ENCODE peak calls at places on chromosomes 12 and 14, in five cellular contexts. I is neural progenitor cell, U is OCI-LY7, A is fibroblast of lung, B is A549. Y is an unnamed sample.
A peak's percentile ranks its signal among the peaks of the same experiment; 100 is the strongest.

GRCh38 chr14:51517116-51517515 is 134.6 kb upstream of the FRMD6 start:
- DNase-seq in I (no peak), U (no peak), A (no peak), B (no peak), Y (no peak)

GRCh38 chr14:75334191-75335051 is 55.8 kb downstream of the FOS start:
- DNase-seq in I (no peak), U (no peak), A (no peak), B (no peak), Y (no peak)

GRCh38 chr12:74985986-74986319 is 223.7 kb downstream of the KCNC2 start:
- DNase-seq in I (no peak), U (no peak), A (no peak), B (no peak), Y (no peak)

GRCh38 chr12:42583017-42583416 is 6.5 kb downstream of the PRICKLE1 start:
- DNase-seq in I (no peak), U (no peak), A (no peak), B (no peak), Y (no peak)

GRCh38 chr12:78887008-78887407 is 22.4 kb downstream of the SYT1 start:
- DNase-seq in I (no peak), U (no peak), A (peak; percentile 92), B (peak; percentile 87), Y (peak; percentile 5)

GRCh38 chr12:62701492-62701891 is 233.5 kb downstream of the PPM1H start:
- DNase-seq in I (no peak), U (no peak), A (no peak), B (no peak), Y (no peak)

GRCh38 chr12:130646690-130647089 is 69.4 kb downstream of the RIMBP2 start:
- DNase-seq in I (no peak), U (no peak), A (no peak), B (no peak), Y (no peak)

GRCh38 chr14:24310666-24311604 is at the start of gene LTB4R:
- DNase-seq in I (no peak), U (peak; percentile 70), A (peak; percentile 82), B (no peak), Y (no peak)

GRCh38 chr12:91222746-91223145 is 40.1 kb upstream of the DCN start:
- DNase-seq in I (no peak), U (no peak), A (peak; percentile 82), B (no peak), Y (no peak)

GRCh38 chr12:81866081-81866480 is 106.9 kb upstream of the PPFIA2 start:
- DNase-seq in I (no peak), U (no peak), A (no peak), B (no peak), Y (no peak)

GRCh38 chr14:101134851-101135486 is 231.4 kb upstream of the RTL1 start:
- DNase-seq in I (no peak), U (no peak), A (no peak), B (no peak), Y (no peak)

GRCh38 chr12:6767301-6767591 is 1.1 kb downstream of the PTMS start:
- DNase-seq in I (no peak), U (no peak), A (no peak), B (no peak), Y (no peak)

GRCh38 chr14:102479777-102480176 is 29.8 kb downstream of the ANKRD9 start:
- DNase-seq in I (no peak), U (no peak), A (no peak), B (no peak), Y (no peak)

GRCh38 chr14:103014466-103015319 is 42.7 kb downstream of the CDC42BPB start:
- DNase-seq in I (peak; percentile 70), U (no peak), A (peak; percentile 81), B (no peak), Y (no peak)

GRCh38 chr14:34580381-34580780 is 40.9 kb upstream of the EAPP start:
- DNase-seq in I (no peak), U (no peak), A (no peak), B (no peak), Y (no peak)

GRCh38 chr12:807041-807717 is 54.8 kb downstream of the WNK1 start:
- DNase-seq in I (no peak), U (no peak), A (peak; percentile 18), B (no peak), Y (no peak)
- H3K4me2 ChIP-seq in I (no peak overlapping the region), U (no peak overlapping the region), A (no peak overlapping the region), B (peak overlapping the region; percentile 59), Y (no peak overlapping the region)

DNA sequence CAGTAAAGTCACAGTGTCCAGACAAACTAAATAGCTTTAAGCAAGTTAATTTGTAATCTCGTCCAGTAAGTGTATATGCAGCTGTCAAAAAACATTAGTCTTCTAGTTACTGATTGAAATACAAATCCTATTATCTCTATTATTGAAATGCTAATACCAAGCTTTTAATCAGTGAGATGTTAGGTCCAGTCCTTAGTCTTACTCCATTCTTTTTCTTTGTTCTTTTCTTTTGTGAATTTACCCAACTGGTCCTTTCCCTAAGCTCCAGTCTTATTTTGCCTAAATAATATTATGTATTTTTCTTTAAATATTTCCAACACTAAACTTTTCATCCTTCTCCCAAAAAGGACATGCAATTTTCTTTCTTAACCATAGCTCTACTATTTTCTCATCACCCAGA is 57.2 kb downstream of the TSPAN19 start:
- DNase-seq in I (peak; percentile 11), U (no peak), A (no peak), B (no peak), Y (no peak)
- H3K4me1 ChIP-seq in I (peaks cover 34% of the 10 kb centered on the region), U (no peaks in the 10 kb centered on the region), A (no peaks in the 10 kb centered on the region), B (no peaks in the 10 kb centered on the region), Y (no peaks in the 10 kb centered on the region)

GRCh38 chr12:15650399-15651128 is 138.6 kb downstream of the EPS8 start:
- DNase-seq in I (peak; percentile 20), U (no peak), A (no peak), B (no peak), Y (no peak)
- H3K27ac ChIP-seq in I (peak overlapping the region; percentile 51), U (no peak overlapping the region), A (no peak overlapping the region), B (no peak overlapping the region), Y (no peak overlapping the region)

GRCh38 chr14:53384536-53384935 is 231.4 kb upstream of the DDHD1 start:
- DNase-seq in I (no peak), U (no peak), A (no peak), B (no peak), Y (no peak)

GRCh38 chr14:53386359-53386758 is 233.2 kb upstream of the DDHD1 start:
- DNase-seq in I (no peak), U (no peak), A (no peak), B (no peak), Y (no peak)

GRCh38 chr14:53381879-53382278 is 228.8 kb upstream of the DDHD1 start:
- DNase-seq in I (no peak), U (no peak), A (no peak), B (no peak), Y (no peak)

GRCh38 chr14:53380508-53381225 is 227.5 kb upstream of the DDHD1 start:
- DNase-seq in I (no peak), U (no peak), A (no peak), B (no peak), Y (no peak)

DNA sequence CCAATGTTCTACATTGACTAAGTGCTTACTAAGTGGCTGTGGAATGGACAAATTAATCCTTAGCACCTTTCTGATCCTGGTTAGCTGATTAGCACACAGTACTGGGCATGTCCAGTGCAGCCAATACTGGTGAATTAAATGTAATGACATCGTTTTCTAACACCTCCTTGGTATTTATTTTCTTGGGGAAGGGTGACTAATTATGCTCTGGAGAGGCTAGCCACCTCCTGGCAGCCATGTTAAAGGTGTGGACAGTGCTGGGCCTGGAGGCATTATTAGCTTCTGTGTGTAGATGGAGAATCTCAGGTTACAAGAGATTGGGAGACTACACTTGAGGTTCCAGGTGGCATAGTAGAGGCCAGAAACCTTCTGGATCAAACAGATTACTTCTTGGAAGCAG is 230.9 kb upstream of the DDHD1 start:
- DNase-seq in I (no peak), U (no peak), A (no peak), B (no peak), Y (no peak)
- H3K4me2 ChIP-seq in I (no peak overlapping the region), U (no peak overlapping the region), A (no peak overlapping the region), B (no peak overlapping the region), Y (no peak overlapping the region)

GRCh38 chr14:96265387-96265786 is 9.4 kb downstream of the BDKRB1 start:
- DNase-seq in I (no peak), U (no peak), A (no peak), B (no peak), Y (no peak)
- H3K4me1 ChIP-seq in I (no peaks in the 10 kb centered on the region), U (no peaks in the 10 kb centered on the region), A (peaks cover 29% of the 10 kb centered on the region), B (peaks cover 52% of the 10 kb centered on the region), Y (peaks cover 61% of the 10 kb centered on the region)

DNA sequence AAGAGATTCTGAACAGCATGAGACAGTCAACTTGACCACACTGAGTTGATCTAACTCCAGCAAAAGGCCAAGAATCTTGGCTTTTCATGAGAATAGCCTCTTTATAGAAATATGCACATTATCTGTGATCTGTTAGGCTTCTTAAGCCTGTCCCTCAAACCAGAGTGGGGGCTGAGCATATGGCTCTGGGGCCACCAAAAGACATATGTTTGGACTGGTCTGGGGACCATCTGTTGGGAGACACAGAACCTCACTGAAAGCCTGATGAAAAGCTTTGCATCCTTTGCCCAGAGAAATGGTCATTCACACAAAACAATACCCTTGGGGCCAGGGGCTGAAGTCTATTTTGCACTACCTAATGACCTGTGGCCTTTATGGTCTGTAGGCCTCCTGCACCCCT is 165.3 kb upstream of the PRMT8 start:
- DNase-seq in I (no peak), U (no peak), A (no peak), B (no peak), Y (no peak)
- H3K27ac ChIP-seq in I (no peak overlapping the region), U (no peak overlapping the region), A (no peak overlapping the region), B (no peak overlapping the region), Y (no peak overlapping the region)

DNA sequence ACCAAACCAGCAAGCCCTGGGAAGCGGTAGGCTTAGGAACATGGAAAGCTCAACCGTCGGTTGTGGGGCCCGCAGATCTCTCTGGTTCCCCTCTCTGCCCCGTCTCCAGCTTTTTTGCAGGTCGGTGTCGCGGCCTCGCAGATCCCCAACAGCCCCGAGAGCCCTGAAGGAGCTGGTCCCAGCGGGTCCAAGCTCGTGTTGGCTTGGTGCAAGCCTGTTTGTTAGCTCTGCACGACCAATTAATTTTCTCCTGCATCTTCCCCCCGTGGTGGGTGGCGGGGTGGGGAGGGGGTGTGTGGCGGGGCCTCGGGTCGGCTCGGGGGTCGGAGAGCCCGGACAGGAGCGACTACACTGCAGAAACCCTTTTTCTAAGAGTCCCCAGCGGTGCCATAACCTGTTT is 449 bp upstream of the SLC24A4 start:
- DNase-seq in I (peak; percentile 34), U (no peak), A (no peak), B (no peak), Y (no peak)
- H3K4me2 ChIP-seq in I (peak overlapping the region; percentile 97), U (no peak overlapping the region), A (no peak overlapping the region), B (peak overlapping the region; percentile 100), Y (no peak overlapping the region)

Y was measured in PC-9.